ENCODE peak calls at places on chromosome 22, in four cellular contexts. One of them, this sample, is unnamed.

GRCh38 chr22:46467006-46467405 is 70.4 kb downstream of the CELSR1 start:
- DNase-seq in choroid plexus epithelial cell: no peak
- DNase-seq in nephron progenitor cell: no peak
- DNase-seq in NCI-H1092 treated with DMSO at 0.1 percent for 48 hours: no peak
- DNase-seq in this sample: no peak

GRCh38 chr22:20656516-20656901 is 117.4 kb upstream of the SERPIND1 start:
- DNase-seq in nephron progenitor cell: no peak
- DNase-seq in NCI-H1092 treated with DMSO at 0.1 percent for 48 hours: no peak
- DNase-seq in choroid plexus epithelial cell: no peak
- DNase-seq in this sample: no peak

GRCh38 chr22:31659246-31659645 is 2.8 kb downstream of the PISD start:
- DNase-seq in NCI-H1092 treated with DMSO at 0.1 percent for 48 hours: no peak
- DNase-seq in choroid plexus epithelial cell: no peak
- DNase-seq in nephron progenitor cell: no peak
- DNase-seq in this sample: no peak

GRCh38 chr22:45318558-45319318 is 9.0 kb downstream of the FAM118A start:
- DNase-seq in nephron progenitor cell: no peak
- DNase-seq in choroid plexus epithelial cell: peak
- DNase-seq in NCI-H1092 treated with DMSO at 0.1 percent for 48 hours: no peak
- DNase-seq in this sample: no peak

GRCh38 chr22:37818397-37819099 is 4.6 kb upstream of the GALR3 start:
- DNase-seq in choroid plexus epithelial cell: peak
- DNase-seq in NCI-H1092 treated with DMSO at 0.1 percent for 48 hours: peak
- DNase-seq in nephron progenitor cell: peak
- DNase-seq in this sample: no peak

GRCh38 chr22:39493759-39494158 is 8.3 kb upstream of the MIEF1 start:
- DNase-seq in nephron progenitor cell: no peak
- DNase-seq in choroid plexus epithelial cell: peak
- DNase-seq in NCI-H1092 treated with DMSO at 0.1 percent for 48 hours: no peak
- DNase-seq in this sample: peak

GRCh38 chr22:47328550-47329243 is 566.2 kb downstream of the TBC1D22A start:
- DNase-seq in NCI-H1092 treated with DMSO at 0.1 percent for 48 hours: no peak
- DNase-seq in nephron progenitor cell: no peak
- DNase-seq in choroid plexus epithelial cell: peak
- DNase-seq in this sample: peak

GRCh38 chr22:35947794-35948425 is 80.7 kb downstream of the RBFOX2 start:
- DNase-seq in NCI-H1092 treated with DMSO at 0.1 percent for 48 hours: no peak
- DNase-seq in choroid plexus epithelial cell: peak
- DNase-seq in nephron progenitor cell: no peak
- DNase-seq in this sample: no peak

GRCh38 chr22:33327348-33327860 is 269.2 kb upstream of the SYN3 start:
- DNase-seq in NCI-H1092 treated with DMSO at 0.1 percent for 48 hours: no peak
- DNase-seq in nephron progenitor cell: no peak
- DNase-seq in choroid plexus epithelial cell: no peak
- DNase-seq in this sample: no peak

GRCh38 chr22:23083315-23084021 is 13.1 kb downstream of the GNAZ start:
- DNase-seq in nephron progenitor cell: no peak
- DNase-seq in NCI-H1092 treated with DMSO at 0.1 percent for 48 hours: no peak
- DNase-seq in choroid plexus epithelial cell: no peak
- DNase-seq in this sample: no peak

GRCh38 chr22:39518996-39519680 is 1.2 kb upstream of the ATF4 start:
- DNase-seq in nephron progenitor cell: no peak
- DNase-seq in NCI-H1092 treated with DMSO at 0.1 percent for 48 hours: peak
- DNase-seq in choroid plexus epithelial cell: peak
- DNase-seq in this sample: no peak

GRCh38 chr22:25085930-25086901 is 113.4 kb upstream of the CRYBB3 start:
- DNase-seq in NCI-H1092 treated with DMSO at 0.1 percent for 48 hours: no peak
- DNase-seq in nephron progenitor cell: no peak
- DNase-seq in choroid plexus epithelial cell: no peak
- DNase-seq in this sample: no peak

GRCh38 chr22:50530280-50530856 is 556 bp upstream of the TYMP start:
- DNase-seq in nephron progenitor cell: peak
- DNase-seq in choroid plexus epithelial cell: peak
- DNase-seq in NCI-H1092 treated with DMSO at 0.1 percent for 48 hours: no peak
- DNase-seq in this sample: peak

GRCh38 chr22:26845016-26845728 is 187.8 kb downstream of the MIAT start:
- DNase-seq in NCI-H1092 treated with DMSO at 0.1 percent for 48 hours: peak
- DNase-seq in choroid plexus epithelial cell: peak
- DNase-seq in nephron progenitor cell: no peak
- DNase-seq in this sample: no peak

GRCh38 chr22:20748820-20749428 is 25.0 kb upstream of the SERPIND1 start:
- DNase-seq in choroid plexus epithelial cell: peak
- DNase-seq in nephron progenitor cell: no peak
- DNase-seq in NCI-H1092 treated with DMSO at 0.1 percent for 48 hours: no peak
- DNase-seq in this sample: no peak

GRCh38 chr22:45240137-45240809 is 421 bp downstream of the KIAA0930 start:
- DNase-seq in nephron progenitor cell: peak
- DNase-seq in NCI-H1092 treated with DMSO at 0.1 percent for 48 hours: no peak
- DNase-seq in choroid plexus epithelial cell: peak
- DNase-seq in this sample: no peak

GRCh38 chr22:31947296-31947695 is 3.0 kb downstream of the YWHAH start:
- DNase-seq in nephron progenitor cell: no peak
- DNase-seq in choroid plexus epithelial cell: peak
- DNase-seq in NCI-H1092 treated with DMSO at 0.1 percent for 48 hours: peak
- DNase-seq in this sample: no peak

GRCh38 chr22:25711491-25711890 is 30.5 kb upstream of the MYO18B start:
- DNase-seq in choroid plexus epithelial cell: no peak
- DNase-seq in NCI-H1092 treated with DMSO at 0.1 percent for 48 hours: no peak
- DNase-seq in nephron progenitor cell: no peak
- DNase-seq in this sample: no peak

This sample was measured in PC-9.